ENCODE peak calls at places on chromosome 3, in seven cellular contexts. V, F, B, W, I, M and H are unnamed samples.

GRCh38 chr3:157810924-157811718 is 295.1 kb downstream of the SHOX2 start:
- DNase-seq in V (no peak), F (no peak), B (no peak), W (no peak), I (no peak), M (no peak), H (no peak)

GRCh38 chr3:15722877-15723623 is 74.7 kb downstream of the ANKRD28 start:
- DNase-seq in V (no peak), F (no peak), B (no peak), W (no peak), I (no peak), M (peak), H (no peak)

GRCh38 chr3:43905157-43905556 is 214.4 kb downstream of the ABHD5 start:
- DNase-seq in V (no peak), F (no peak), B (no peak), W (no peak), I (no peak), M (no peak), H (no peak)

GRCh38 chr3:187931770-187932278 is 186.6 kb upstream of the BCL6 start:
- DNase-seq in V (no peak), F (no peak), B (no peak), W (no peak), I (no peak), M (peak), H (no peak)

GRCh38 chr3:183533410-183534132 is 21.9 kb downstream of the KLHL6 start:
- DNase-seq in V (no peak), F (no peak), B (peak), W (no peak), I (no peak), M (peak), H (peak)

GRCh38 chr3:135891121-135891520 is 74.4 kb upstream of the PPP2R3A start:
- DNase-seq in V (no peak), F (no peak), B (no peak), W (no peak), I (no peak), M (no peak), H (no peak)

GRCh38 chr3:14460342-14461005 is 58.1 kb downstream of the SLC6A6 start:
- DNase-seq in V (no peak), F (peak), B (peak), W (no peak), I (no peak), M (no peak), H (no peak)

GRCh38 chr3:37862712-37863551 is 1.3 kb downstream of the CTDSPL start:
- DNase-seq in V (peak), F (peak), B (peak), W (peak), I (peak), M (no peak), H (peak)

GRCh38 chr3:134001251-134001650 is 28.5 kb downstream of the SLCO2A1 start:
- DNase-seq in V (no peak), F (no peak), B (no peak), W (no peak), I (no peak), M (peak), H (no peak)

GRCh38 chr3:111385971-111386495 is 156.0 kb upstream of the CD96 start:
- DNase-seq in V (peak), F (no peak), B (no peak), W (no peak), I (no peak), M (peak), H (no peak)

GRCh38 chr3:184022323-184022722 is 4.6 kb upstream of the ABCC5 start:
- DNase-seq in V (no peak), F (no peak), B (no peak), W (no peak), I (no peak), M (no peak), H (no peak)

GRCh38 chr3:12423918-12424634 is 60.2 kb upstream of the TSEN2 start:
- DNase-seq in V (peak), F (peak), B (peak), W (no peak), I (peak), M (no peak), H (no peak)

GRCh38 chr3:5226783-5227182 is 39.3 kb downstream of the EDEM1 start:
- DNase-seq in V (no peak), F (peak), B (peak), W (no peak), I (no peak), M (peak), H (no peak)

GRCh38 chr3:20023663-20024417 is 11.8 kb upstream of the PP2D1 start:
- DNase-seq in V (no peak), F (no peak), B (no peak), W (no peak), I (no peak), M (no peak), H (no peak)

GRCh38 chr3:134761213-134761612 is 33.8 kb upstream of the EPHB1 start:
- DNase-seq in V (no peak), F (no peak), B (no peak), W (no peak), I (peak), M (no peak), H (no peak)

GRCh38 chr3:186021673-186022362 is 84.0 kb upstream of the TRA2B start:
- DNase-seq in V (peak), F (peak), B (peak), W (no peak), I (no peak), M (peak), H (no peak)

GRCh38 chr3:11002456-11002855 is 9.9 kb downstream of the SLC6A1 start:
- DNase-seq in V (no peak), F (no peak), B (no peak), W (no peak), I (no peak), M (no peak), H (no peak)

GRCh38 chr3:71156062-71156665 is 427.4 kb downstream of the FOXP1 start:
- DNase-seq in V (peak), F (no peak), B (no peak), W (no peak), I (no peak), M (no peak), H (no peak)

GRCh38 chr3:71162221-71162620 is 421.3 kb downstream of the FOXP1 start:
- DNase-seq in V (no peak), F (no peak), B (no peak), W (no peak), I (no peak), M (no peak), H (no peak)

GRCh38 chr3:71163216-71163918 is 420.2 kb downstream of the FOXP1 start:
- DNase-seq in V (no peak), F (no peak), B (no peak), W (no peak), I (no peak), M (no peak), H (no peak)

GRCh38 chr3:71166366-71166765 is 417.2 kb downstream of the FOXP1 start:
- DNase-seq in V (no peak), F (no peak), B (no peak), W (no peak), I (no peak), M (no peak), H (no peak)

DNA sequence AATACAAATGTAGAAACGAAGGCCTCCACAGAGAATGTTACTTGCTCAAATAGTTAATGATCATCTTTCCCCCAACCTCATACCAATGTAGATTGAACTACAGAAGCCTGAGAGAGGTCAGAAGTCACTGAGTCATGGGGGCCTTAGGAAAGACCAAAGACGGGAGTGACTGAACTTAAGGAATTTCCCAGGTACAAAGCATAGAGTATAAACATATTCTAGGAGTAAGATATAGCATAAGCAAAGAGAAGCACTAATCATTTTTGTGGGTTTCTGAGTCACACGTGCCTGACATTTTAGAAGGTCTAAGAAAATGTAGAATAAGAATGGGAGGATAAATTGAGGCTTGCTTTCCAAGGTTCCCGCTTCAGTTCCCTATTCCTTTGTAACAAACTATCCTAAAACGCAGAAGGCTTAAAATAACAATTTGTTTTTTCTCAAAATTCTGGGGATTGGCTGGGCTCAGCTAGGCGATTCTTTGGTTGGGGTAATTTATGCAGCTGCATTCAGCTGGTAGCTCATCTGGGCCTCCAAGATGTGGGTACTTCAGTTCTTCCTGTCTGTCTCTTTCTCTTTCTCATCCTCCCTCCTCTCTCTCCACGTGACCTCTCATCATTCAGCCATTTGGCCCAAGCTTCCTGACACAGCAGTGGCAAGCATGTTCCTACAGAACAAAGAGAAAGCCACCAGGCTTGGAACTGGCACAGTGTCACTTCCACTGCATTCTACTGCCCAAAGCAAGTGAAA is 422.6 kb downstream of the FOXP1 start:
- DNase-seq in V (no peak), F (peak), B (peak), W (no peak), I (no peak), M (peak), H (no peak)
- H4K8ac ChIP-seq in V (no peak), F (peak), B (peak), W (no peak), I (no peak), M (no peak), H (no peak)

DNA sequence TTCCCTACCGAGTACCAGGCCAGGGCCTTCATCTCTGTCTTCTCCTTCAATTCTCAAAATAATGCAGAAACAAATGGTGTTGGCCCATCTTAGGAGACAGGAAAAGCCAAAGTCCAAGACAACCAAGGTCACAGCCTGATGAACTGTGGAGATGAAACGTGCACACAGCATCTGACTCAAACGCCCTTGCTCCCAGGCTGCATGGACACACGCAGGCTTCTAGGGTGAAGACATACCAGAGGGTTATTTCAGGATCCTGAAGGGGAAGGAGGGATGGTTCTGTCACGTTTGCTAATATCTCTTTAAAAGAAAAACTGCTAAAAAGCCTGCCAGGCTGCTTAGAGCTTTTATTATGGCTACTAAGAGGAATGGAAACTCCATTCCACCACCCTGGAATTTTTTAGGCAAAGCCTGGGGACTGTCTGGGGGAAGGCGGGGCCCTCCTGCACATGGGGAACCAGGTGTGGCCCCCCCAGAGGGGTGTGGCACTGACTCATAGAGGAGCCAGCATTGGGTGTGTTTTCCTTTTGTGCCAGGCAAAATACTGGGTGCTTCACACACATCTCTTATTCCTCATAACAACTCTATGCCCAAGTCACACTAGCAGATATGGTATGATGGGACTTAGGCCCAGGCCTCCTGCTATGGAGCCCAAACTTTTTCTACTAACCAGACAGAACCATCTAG is 62.9 kb downstream of the UMPS start:
- DNase-seq in V (no peak), F (no peak), B (peak), W (no peak), I (no peak), M (no peak), H (no peak)
- H2BK120ac ChIP-seq in V (no peak), F (peak), B (no peak), W (no peak), I (no peak), M (no peak), H (no peak)

DNA sequence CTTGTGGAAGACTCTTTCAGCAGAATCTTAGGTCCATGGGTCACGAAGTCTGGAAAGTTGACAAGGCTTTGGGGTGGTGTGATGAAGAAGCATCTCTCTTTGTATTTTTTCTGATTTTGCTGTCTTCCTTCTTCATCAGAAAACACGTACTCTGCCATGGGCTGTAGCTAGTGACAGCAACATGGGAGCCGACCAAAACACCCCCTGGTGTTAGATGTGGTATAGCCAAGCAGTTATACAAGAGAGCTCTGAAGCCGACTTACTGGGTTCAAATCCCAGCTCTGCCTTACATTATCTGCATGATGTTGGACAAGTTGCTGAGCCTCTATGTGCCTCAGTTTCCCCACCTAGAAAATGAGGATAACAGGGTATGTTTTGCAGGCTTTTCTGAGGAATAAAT is 32.9 kb upstream of the LYZL4 start:
- DNase-seq in V (no peak), F (no peak), B (no peak), W (no peak), I (no peak), M (no peak), H (no peak)
- H4K8ac ChIP-seq in V (no peak), F (no peak), B (no peak), W (no peak), I (no peak), M (no peak), H (no peak)

GRCh38 chr3:152056987-152057386 is 183.5 kb downstream of the SUCNR1 start:
- DNase-seq in V (no peak), F (no peak), B (no peak), W (no peak), I (no peak), M (no peak), H (no peak)
- H2BK120ac ChIP-seq in V (no peak), F (no peak), B (no peak), W (no peak), I (no peak), M (no peak), H (no peak)

GRCh38 chr3:124295358-124295757 is 303.4 kb upstream of the ROPN1 start:
- DNase-seq in V (no peak), F (no peak), B (no peak), W (no peak), I (no peak), M (no peak), H (no peak)
- H4K8ac ChIP-seq in V (no peak), F (no peak), B (no peak), W (no peak), I (no peak), M (no peak), H (no peak)

DNA sequence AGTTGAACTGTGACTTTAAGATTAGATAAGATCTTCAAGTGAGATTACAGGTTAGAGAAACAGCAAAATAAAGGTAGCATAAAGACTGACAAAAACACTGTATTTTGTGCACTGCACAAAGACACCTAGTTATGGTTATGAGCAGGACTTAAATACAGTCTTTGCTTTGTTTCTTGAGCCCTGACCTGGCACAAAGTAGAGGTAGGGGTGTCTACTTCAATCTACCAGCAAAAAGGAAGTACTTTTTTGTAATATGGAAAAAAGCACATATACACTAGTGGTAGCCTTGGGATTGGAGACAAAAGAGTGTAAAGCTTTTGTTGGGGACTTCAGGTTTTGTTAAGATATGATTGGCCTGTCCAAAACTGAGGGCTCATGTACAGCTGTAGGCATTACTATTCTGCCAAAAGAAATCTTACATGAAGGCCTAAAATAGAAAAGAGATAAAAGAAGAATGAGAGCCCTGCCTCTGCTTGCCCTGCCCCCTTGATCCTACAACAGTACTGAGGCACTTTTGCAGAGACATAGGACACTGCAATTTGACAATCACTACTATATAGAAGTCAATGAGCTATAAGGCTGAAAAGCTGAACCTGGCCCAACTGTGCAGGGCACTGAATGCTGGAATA is 194.3 kb downstream of the CBLB start:
- DNase-seq in V (no peak), F (no peak), B (no peak), W (no peak), I (no peak), M (no peak), H (no peak)
- H2BK120ac ChIP-seq in V (no peak), F (no peak), B (no peak), W (no peak), I (no peak), M (no peak), H (no peak)